ENCODE peak calls at places on chromosomes 16 and 17, in five cellular contexts. H, X, F, Z and J are unnamed samples.

GRCh38 chr16:49592507-49593422 is 219.2 kb downstream of the C16orf78 start:
- DNase-seq in H (no peak), X (no peak), F (peak), Z (peak), J (peak)

GRCh38 chr17:74830861-74831260 is 28.8 kb downstream of the GRIN2C start:
- DNase-seq in H (no peak), X (no peak), F (no peak), Z (no peak), J (no peak)

GRCh38 chr17:59001158-59001814 is 105.4 kb downstream of the TRIM37 start:
- DNase-seq in H (no peak), X (no peak), F (peak), Z (peak), J (no peak)

GRCh38 chr16:47779201-47780016 is 318.3 kb downstream of the PHKB start:
- DNase-seq in H (no peak), X (no peak), F (peak), Z (no peak), J (no peak)

GRCh38 chr16:30637952-30638351 is 12.8 kb upstream of the PRR14 start:
- DNase-seq in H (peak), X (no peak), F (peak), Z (peak), J (no peak)

GRCh38 chr17:1487939-1488825 is 4.3 kb downstream of the MYO1C start:
- DNase-seq in H (no peak), X (no peak), F (peak), Z (peak), J (peak)

GRCh38 chr17:40056379-40057005 is 2.3 kb upstream of the MED24 start:
- DNase-seq in H (no peak), X (no peak), F (no peak), Z (no peak), J (no peak)

GRCh38 chr17:43540821-43541674 is 5.1 kb downstream of the ETV4 start:
- DNase-seq in H (no peak), X (no peak), F (no peak), Z (peak), J (peak)

GRCh38 chr17:47959825-47960655 is 2.4 kb upstream of the PRR15L start:
- DNase-seq in H (peak), X (no peak), F (no peak), Z (no peak), J (no peak)

GRCh38 chr17:39626171-39626670 is 531 bp upstream of the PPP1R1B start:
- DNase-seq in H (no peak), X (no peak), F (no peak), Z (no peak), J (no peak)

GRCh38 chr16:57270221-57271062 is 14.0 kb downstream of the PLLP start:
- DNase-seq in H (no peak), X (no peak), F (no peak), Z (peak), J (no peak)

GRCh38 chr16:31451681-31452351 is 7.5 kb upstream of the ARMC5 start:
- DNase-seq in H (peak), X (no peak), F (peak), Z (peak), J (peak)

GRCh38 chr17:38693700-38694329 is 11.3 kb upstream of the MLLT6 start:
- DNase-seq in H (peak), X (no peak), F (peak), Z (no peak), J (no peak)

GRCh38 chr17:32286518-32286900 is 20.9 kb downstream of the RHBDL3 start:
- DNase-seq in H (no peak), X (no peak), F (no peak), Z (no peak), J (no peak)

GRCh38 chr16:3646348-3646920 is 8.1 kb upstream of the DNASE1 start:
- DNase-seq in H (peak), X (no peak), F (no peak), Z (no peak), J (no peak)

GRCh38 chr17:30924341-30924740 is 2.6 kb downstream of the ADAP2 start:
- DNase-seq in H (no peak), X (no peak), F (no peak), Z (peak), J (no peak)

GRCh38 chr16:49788505-49788904 is 67.4 kb downstream of the ZNF423 start:
- DNase-seq in H (no peak), X (no peak), F (no peak), Z (no peak), J (no peak)